ENCODE peak calls at places on chromosomes 3 and 15, in five cellular contexts. X is NCI-H1417, O is Ammon's horn, P is MCF 10A, M is amygdala. K is an unnamed sample.
A peak's percentile ranks its signal among the peaks of the same experiment; 100 is the strongest.

GRCh38 chr3:105672996-105673395 is 195.8 kb downstream of the CBLB start:
- DNase-seq in X (no peak), O (no peak), P (no peak), M (no peak), K (no peak)

GRCh38 chr3:129878355-129878754 is 15.2 kb downstream of the TMCC1 start:
- DNase-seq in X (no peak), O (no peak), P (no peak), M (no peak), K (no peak)

GRCh38 chr3:8442993-8443670 is 58.5 kb upstream of the LMCD1 start:
- DNase-seq in X (no peak), O (no peak), P (no peak), M (no peak), K (no peak)

GRCh38 chr3:65729553-65729952 is 309.2 kb downstream of the MAGI1 start:
- DNase-seq in X (peak; percentile 4), O (peak; percentile 10), P (no peak), M (no peak), K (no peak)

GRCh38 chr3:46386206-46386605 is 15.5 kb downstream of the CCR5 start:
- DNase-seq in X (peak; percentile 32), O (peak; percentile 51), P (peak; percentile 93), M (no peak), K (no peak)

GRCh38 chr3:182464513-182465145 is 328.7 kb upstream of the ATP11B start:
- DNase-seq in X (no peak), O (no peak), P (no peak), M (no peak), K (no peak)

GRCh38 chr15:41967506-41968206 is 4.7 kb downstream of the EHD4 start:
- DNase-seq in X (no peak), O (peak; percentile 60), P (no peak), M (no peak), K (no peak)

GRCh38 chr15:68367992-68368391 is 64.0 kb downstream of the ITGA11 start:
- DNase-seq in X (no peak), O (no peak), P (no peak), M (no peak), K (no peak)